ENCODE peak calls at places on chromosomes 2 and 18, in seven cellular contexts. P, S, C, Z, T, F and R are unnamed samples.

GRCh38 chr18:9091066-9091476 is 11.4 kb upstream of the NDUFV2 start:
- DNase-seq in C (no peak), P (peak), F (no peak), T (no peak), S (no peak), Z (no peak), R (no peak)

GRCh38 chr2:225002039-225002655 is 40.1 kb downstream of the DOCK10 start:
- DNase-seq in S (no peak), Z (peak), T (peak), C (no peak), F (peak), P (peak), R (no peak)

GRCh38 chr2:237299897-237300296 is 114.1 kb downstream of the COL6A3 start:
- DNase-seq in Z (peak), S (no peak), P (no peak), C (no peak), F (no peak), T (peak), R (no peak)

GRCh38 chr2:42792087-42792582 is 248 bp downstream of the HAAO start:
- DNase-seq in C (no peak), S (no peak), F (peak), P (peak), T (no peak), Z (no peak), R (no peak)

GRCh38 chr18:494602-494983 is 5.9 kb downstream of the COLEC12 start:
- DNase-seq in C (no peak), F (no peak), P (no peak), S (no peak), T (peak), Z (no peak), R (no peak)

GRCh38 chr2:56444339-56444738 is 260.5 kb downstream of the CCDC85A start:
- DNase-seq in Z (peak), F (no peak), S (no peak), T (no peak), C (no peak), P (no peak), R (no peak)

GRCh38 chr18:65415167-65415566 is 335.6 kb upstream of the CDH7 start:
- DNase-seq in P (no peak), C (no peak), Z (no peak), F (no peak), S (no peak), T (no peak), R (no peak)

GRCh38 chr2:18297536-18298058 is 262.9 kb downstream of the RDH14 start:
- DNase-seq in P (no peak), S (no peak), C (no peak), Z (no peak), F (no peak), T (no peak), R (no peak)

GRCh38 chr2:40859617-40860016 is 407.7 kb upstream of the SLC8A1 start:
- DNase-seq in F (no peak), Z (no peak), P (no peak), C (no peak), S (no peak), T (no peak), R (no peak)

GRCh38 chr2:181682026-181682789 is 1.9 kb upstream of the NEUROD1 start:
- DNase-seq in C (no peak), T (no peak), Z (no peak), P (no peak), F (no peak), S (no peak), R (no peak)

GRCh38 chr18:3596324-3597158 is 146.6 kb downstream of the TGIF1 start:
- DNase-seq in F (peak), S (no peak), C (no peak), T (peak), Z (peak), P (peak), R (no peak)